ENCODE peak calls at places on chromosomes 13 and 19, in four cellular contexts. A is fibroblast of pulmonary artery; M is CD8-positive, alpha-beta T cell; B is heart left ventricle. U is an unnamed sample.

GRCh38 chr13:51793570-51794273 is 10.2 kb downstream of the DHRS12 start:
- DNase-seq in A (peak; percentile 79), M (no peak), B (no peak), U (peak; percentile 83)

GRCh38 chr13:48165063-48165462 is 67.9 kb upstream of the ITM2B start:
- DNase-seq in A (no peak), M (no peak), B (no peak), U (no peak)

GRCh38 chr13:43880451-43880850 is 747 bp downstream of the LACC1 start:
- DNase-seq in A (no peak), M (no peak), B (no peak), U (no peak)

GRCh38 chr19:21482863-21483276 is 22.5 kb upstream of the ZNF429 start:
- DNase-seq in A (peak; percentile 17), M (peak; percentile 63), B (peak; percentile 80), U (peak; percentile 71)

GRCh38 chr13:30047154-30047874 is 196.9 kb upstream of the UBL3 start:
- DNase-seq in A (no peak), M (no peak), B (no peak), U (no peak)

GRCh38 chr13:113066142-113066455 is 39.5 kb upstream of the F7 start:
- DNase-seq in A (no peak), M (no peak), B (no peak), U (no peak)

GRCh38 chr13:106376411-106377112 is 158.9 kb downstream of the EFNB2 start:
- DNase-seq in A (peak; percentile 92), M (no peak), B (no peak), U (peak; percentile 91)

GRCh38 chr13:28089065-28089464 is 11.3 kb downstream of the FLT3 start:
- DNase-seq in A (no peak), M (no peak), B (no peak), U (no peak)

GRCh38 chr13:25525884-25526283 is 154.1 kb downstream of the ATP8A2 start:
- DNase-seq in A (no peak), M (no peak), B (no peak), U (no peak)

GRCh38 chr13:50762969-50763568 is 80.4 kb downstream of the DLEU7 start:
- DNase-seq in A (no peak), M (no peak), B (no peak), U (no peak)

GRCh38 chr13:31476266-31476665 is 263.1 kb upstream of the RXFP2 start:
- DNase-seq in A (peak; percentile 93), M (no peak), B (no peak), U (peak; percentile 68)

GRCh38 chr19:57830071-57830602 is at the start of gene ZNF587B:
- DNase-seq in A (peak; percentile 89), M (peak; percentile 53), B (peak; percentile 79), U (peak; percentile 73)

GRCh38 chr19:1248454-1249297 is at the start of gene MIDN:
- DNase-seq in A (peak; percentile 93), M (peak; percentile 86), B (peak; percentile 93), U (peak; percentile 91)

GRCh38 chr19:49691243-49692101 is 556 bp downstream of the CPT1C start:
- DNase-seq in A (peak; percentile 75), M (no peak), B (peak; percentile 76), U (peak; percentile 55)

GRCh38 chr19:40144151-40144550 is 47.1 kb upstream of the MAP3K10 start:
- DNase-seq in A (no peak), M (peak; percentile 26), B (no peak), U (no peak)

GRCh38 chr13:111216166-111216960 is 101.3 kb downstream of the ARHGEF7 start:
- DNase-seq in A (peak; percentile 45), M (peak; percentile 39), B (no peak), U (peak; percentile 41)

GRCh38 chr13:102089177-102089576 is 312.7 kb downstream of the FGF14 start:
- DNase-seq in A (no peak), M (no peak), B (no peak), U (no peak)
- TF ChIP-seq CTCF in A (no peak), M (no peak), B (peak; percentile 23), U (peak; percentile 6)

GRCh38 chr13:49300716-49301589 is 53.2 kb downstream of the CDADC1 start:
- DNase-seq in A (peak; percentile 81), M (peak; percentile 64), B (peak; percentile 65), U (peak; percentile 82)
- H3K4me3 ChIP-seq in A (peak overlapping the region; percentile 34), M (peak overlapping the region; percentile 52), B (peak overlapping the region; percentile 32), U (peak overlapping the region; percentile 39)

DNA sequence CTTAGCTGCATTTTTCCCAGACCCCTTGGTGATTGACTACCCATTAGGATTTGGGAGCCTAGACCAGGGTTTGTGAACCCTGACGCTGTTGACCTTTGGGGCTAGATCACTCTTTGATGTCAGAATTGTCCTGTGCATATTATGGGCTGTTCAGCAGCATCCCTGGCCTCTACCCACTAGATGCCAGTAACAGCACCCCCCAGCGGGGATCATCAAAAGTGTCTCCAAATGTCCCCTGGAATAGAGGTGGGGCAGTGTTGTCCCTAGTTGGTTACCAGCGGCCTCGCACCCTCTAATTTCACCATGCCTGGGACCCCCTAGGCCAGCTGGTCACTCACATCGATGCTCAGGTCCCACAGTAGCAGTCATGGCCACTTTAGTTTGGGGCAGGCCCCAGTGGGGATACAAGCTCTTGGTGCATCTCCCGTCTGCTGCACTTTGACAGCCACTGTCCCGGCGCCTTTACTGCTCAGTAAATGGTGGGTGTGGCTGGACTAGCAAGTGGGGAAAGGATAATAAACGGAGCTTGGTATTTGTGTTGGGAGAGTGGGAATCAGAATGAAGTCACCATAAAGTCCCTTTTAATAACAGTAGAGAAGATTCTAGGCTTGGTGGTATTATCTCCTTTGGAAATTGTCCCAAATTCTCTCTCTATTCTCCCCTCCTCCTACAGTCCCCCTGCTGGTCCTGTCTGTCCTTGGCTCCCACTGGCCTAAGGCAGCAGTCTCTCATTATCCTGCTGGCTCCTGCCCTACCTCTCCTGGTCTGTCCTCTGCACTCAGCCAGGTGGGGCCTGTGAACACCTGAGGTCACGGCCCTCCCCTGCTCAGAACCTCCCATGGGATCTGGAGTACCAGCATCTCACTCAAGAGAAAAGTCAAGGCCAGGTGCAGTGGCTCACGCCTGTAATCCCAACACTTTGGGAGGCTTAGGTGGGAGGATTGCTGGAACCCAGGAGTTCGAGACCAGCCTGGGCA is 80.6 kb downstream of the SIPA1L3 start:
- DNase-seq in A (no peak), M (no peak), B (peak; percentile 6), U (no peak)
- TF ChIP-seq CTCF in A (peak; percentile 17), M (no peak), B (no peak), U (peak; percentile 7)

DNA sequence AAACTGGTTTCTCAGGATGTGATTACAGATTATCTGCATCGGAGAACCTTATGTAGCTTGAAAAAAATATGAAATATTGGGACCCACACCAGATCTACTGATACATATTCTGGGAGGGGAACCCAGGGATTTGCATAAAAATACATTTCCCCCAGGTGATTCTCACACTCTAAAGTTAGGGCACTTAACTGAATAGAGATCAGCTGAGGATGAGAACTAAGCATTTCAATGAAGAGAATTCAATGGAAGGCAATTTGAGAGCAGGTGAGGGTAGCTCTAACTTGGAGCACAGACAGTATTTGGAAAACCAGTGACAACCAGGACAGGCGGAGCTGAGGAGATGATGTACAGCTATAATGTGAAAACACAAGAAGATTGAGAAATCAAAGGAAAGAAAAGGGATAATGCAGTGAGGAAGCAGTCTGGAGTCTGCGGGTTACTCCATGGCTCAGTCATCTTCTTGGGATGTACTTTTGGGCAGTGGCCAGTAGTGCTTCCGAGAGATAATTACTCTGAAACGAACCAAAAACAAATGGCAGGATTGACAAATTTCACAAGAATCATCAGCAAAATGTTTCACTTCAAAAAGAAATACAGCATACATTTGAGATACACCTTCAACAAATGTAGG is 6.1 kb upstream of the OXGR1 start:
- DNase-seq in A (peak; percentile 73), M (no peak), B (no peak), U (peak; percentile 65)
- H3K4me3 ChIP-seq in A (no peak overlapping the region), M (no peak overlapping the region), B (no peak overlapping the region), U (no peak overlapping the region)

U was measured in fibroblast of villous mesenchyme.